ENCODE peak calls at places on chromosome 1, in eight cellular contexts. E is testis; V is NCI-H1105; X is type B pancreatic cell; J is neural progenitor cell; N is left colon; R is mucosa of gallbladder; B is stimulated activated CD4-positive, alpha-beta T cell treated with anti-CD3 and anti-CD28 coated beads, Interleukin-2, amount 100 ng/mL, for 48 hours. I is an unnamed sample.

GRCh38 chr1:240189386-240189989 is 97.8 kb downstream of the FMN2 start:
- DNase-seq in E (peak; percentile 59), V (peak; percentile 1), X (no peak), J (peak; percentile 58), N (peak; percentile 22), R (peak; percentile 19), B (peak; percentile 23), I (peak; percentile 8)

GRCh38 chr1:175788586-175789252 is 45.3 kb upstream of the TNR start:
- DNase-seq in E (no peak), V (no peak), X (no peak), J (no peak), N (no peak), R (no peak), B (no peak), I (no peak)

GRCh38 chr1:214403431-214403830 is 122.5 kb downstream of the SMYD2 start:
- DNase-seq in E (no peak), V (no peak), X (no peak), J (no peak), N (no peak), R (no peak), B (no peak), I (no peak)

GRCh38 chr1:179938752-179939151 is 15.9 kb upstream of the CEP350 start:
- DNase-seq in E (no peak), V (no peak), X (no peak), J (no peak), N (no peak), R (no peak), B (no peak), I (no peak)

GRCh38 chr1:87194271-87194774 is 134.4 kb upstream of the LMO4 start:
- DNase-seq in E (no peak), V (no peak), X (no peak), J (no peak), N (no peak), R (no peak), B (no peak), I (no peak)

GRCh38 chr1:19835573-19835972 is 20.5 kb upstream of the RNF186 start:
- DNase-seq in E (no peak), V (no peak), X (no peak), J (no peak), N (no peak), R (no peak), B (no peak), I (no peak)

GRCh38 chr1:99808391-99809115 is 41.6 kb upstream of the AGL start:
- DNase-seq in E (peak; percentile 45), V (peak; percentile 78), X (no peak), J (peak; percentile 87), N (no peak), R (peak; percentile 49), B (peak; percentile 20), I (peak; percentile 63)

GRCh38 chr1:204659061-204659460 is 26.5 kb downstream of the LRRN2 start:
- DNase-seq in E (no peak), V (peak; percentile 43), X (no peak), J (no peak), N (no peak), R (no peak), B (no peak), I (no peak)

GRCh38 chr1:164914208-164914607 is 355.2 kb downstream of the PBX1 start:
- DNase-seq in E (no peak), V (no peak), X (no peak), J (no peak), N (no peak), R (peak; percentile 16), B (no peak), I (no peak)

GRCh38 chr1:37476087-37476452 is 1.7 kb downstream of the ZC3H12A start:
- DNase-seq in E (no peak), V (no peak), X (no peak), J (no peak), N (peak; percentile 31), R (no peak), B (no peak), I (no peak)

GRCh38 chr1:91684599-91685196 is 184.0 kb downstream of the CDC7 start:
- DNase-seq in E (peak; percentile 18), V (no peak), X (no peak), J (no peak), N (no peak), R (no peak), B (no peak), I (no peak)

GRCh38 chr1:41724248-41724647 is 194.5 kb downstream of the HIVEP3 start:
- DNase-seq in E (no peak), V (no peak), X (no peak), J (no peak), N (no peak), R (no peak), B (no peak), I (no peak)

GRCh38 chr1:91608876-91609275 is 108.2 kb downstream of the CDC7 start:
- DNase-seq in E (no peak), V (no peak), X (no peak), J (no peak), N (no peak), R (no peak), B (no peak), I (no peak)

GRCh38 chr1:209924386-209924785 is 13.6 kb upstream of the SYT14 start:
- DNase-seq in E (no peak), V (no peak), X (no peak), J (no peak), N (no peak), R (no peak), B (no peak), I (no peak)

I was measured in naive thymus-derived CD4-positive, alpha-beta T cell.